ENCODE peak calls at places on chromosome 7, in nine cellular contexts. O is GF-D8; N is CMK; Z is brain microvascular endothelial cell; P is CD8-positive, alpha-beta memory T cell; F is activated CD4-positive, alpha-beta T cell treated with anti-CD3 and anti-CD28 coated beads, Interleukin-2, amount 50 U/mL, for 1 hour; L is activated naive CD8-positive, alpha-beta T cell treated with anti-CD3 and anti-CD28 coated beads, Interleukin-2, amount 10 ng/mL, durations not matched to agents 7 days and 5 days; T is iris pigment epithelial cell; A is KBM-7. K is an unnamed sample.

GRCh38 chr7:102973096-102973802 is 60.4 kb downstream of the LRRC17 start:
- DNase-seq in Z (peak; percentile 71), T (peak; percentile 76), P (no peak), O (no peak), N (peak; percentile 86), A (peak; percentile 95), F (no peak), L (no peak), K (no peak)

GRCh38 chr7:18815261-18815840 is 302.1 kb downstream of the TWIST1 start:
- DNase-seq in T (no peak), O (no peak), Z (no peak), N (no peak), L (no peak), F (no peak), A (no peak), P (no peak), K (no peak)

GRCh38 chr7:27184342-27185012 is 555 bp downstream of the HOXA11 start:
- DNase-seq in Z (no peak), P (no peak), F (no peak), L (peak; percentile 59), N (no peak), A (peak; percentile 64), T (peak; percentile 21), O (no peak), K (no peak)

GRCh38 chr7:157151626-157152339 is 13.1 kb downstream of the UBE3C start:
- DNase-seq in A (no peak), P (no peak), T (no peak), O (no peak), F (no peak), Z (no peak), N (no peak), L (no peak), K (no peak)

GRCh38 chr7:29843106-29843505 is 36.8 kb downstream of the WIPF3 start:
- DNase-seq in A (no peak), T (no peak), O (no peak), P (no peak), F (no peak), Z (no peak), L (no peak), N (no peak), K (no peak)

GRCh38 chr7:2609001-2609411 is 22.8 kb upstream of the TTYH3 start:
- DNase-seq in L (no peak), N (peak; percentile 80), A (peak; percentile 91), P (no peak), O (peak; percentile 67), T (peak; percentile 52), Z (no peak), F (no peak), K (peak; percentile 22)

GRCh38 chr7:157294773-157295172 is 42.0 kb upstream of the DNAJB6 start:
- DNase-seq in O (no peak), P (no peak), Z (no peak), F (no peak), N (no peak), A (no peak), L (no peak), T (no peak), K (no peak)

GRCh38 chr7:25391295-25391861 is 163.1 kb upstream of the NPVF start:
- DNase-seq in L (no peak), T (peak; percentile 27), A (peak; percentile 40), P (no peak), N (no peak), Z (peak; percentile 9), O (no peak), F (no peak), K (peak; percentile 31)

GRCh38 chr7:18426564-18427226 is 68.9 kb upstream of the HDAC9 start:
- DNase-seq in N (no peak), T (peak; percentile 63), F (no peak), A (no peak), O (no peak), P (no peak), L (no peak), Z (no peak), K (no peak)

GRCh38 chr7:41501016-41501415 is 201.9 kb downstream of the INHBA start:
- DNase-seq in A (no peak), T (no peak), O (no peak), N (no peak), F (no peak), L (no peak), P (no peak), Z (no peak), K (no peak)

K was measured in naive thymus-derived CD4-positive, alpha-beta T cell.